ENCODE peak calls at places on chromosomes 13 and 19, in seven cellular contexts. P is left colon; I is activated CD8-positive, alpha-beta memory T cell treated with anti-CD3 and anti-CD28 coated beads for 1 hour; B is stimulated activated effector memory CD8-positive, alpha-beta T cell treated with anti-CD3 and anti-CD28 coated beads, Interleukin-12 subunit alpha, Interleukin-12 subunit beta, amount 100 ng/mL, for 72 hours; H is COR-L47; D is fibroblast of the aortic adventitia; J is stimulated activated CD4-positive, alpha-beta T cell treated with anti-CD3 and anti-CD28 coated beads, Interleukin-4, amount 100 ng/mL, for 4 hours. Y is an unnamed sample.

GRCh38 chr13:77678691-77679090 is 18.8 kb upstream of the SLAIN1 start:
- DNase-seq in P (no peak), I (no peak), B (no peak), H (no peak), D (no peak), J (no peak), Y (no peak)

GRCh38 chr19:3575260-3575741 is 2.6 kb downstream of the HMG20B start:
- DNase-seq in P (peak), I (no peak), B (no peak), H (peak), D (no peak), J (no peak), Y (peak)

GRCh38 chr19:33241091-33241529 is 15.5 kb upstream of the SLC7A10 start:
- DNase-seq in P (peak), I (no peak), B (no peak), H (no peak), D (no peak), J (no peak), Y (no peak)

GRCh38 chr13:26246154-26246553 is 7.8 kb upstream of the CDK8 start:
- DNase-seq in P (no peak), I (no peak), B (no peak), H (no peak), D (no peak), J (no peak), Y (no peak)

GRCh38 chr13:30932481-30933333 is at the start of gene TEX26:
- DNase-seq in P (no peak), I (no peak), B (no peak), H (no peak), D (no peak), J (no peak), Y (no peak)

GRCh38 chr13:44873486-44873885 is 115.8 kb downstream of the NUFIP1 start:
- DNase-seq in P (no peak), I (no peak), B (no peak), H (no peak), D (peak), J (no peak), Y (no peak)

GRCh38 chr13:44819245-44819644 is 170.0 kb downstream of the NUFIP1 start:
- DNase-seq in P (no peak), I (no peak), B (no peak), H (no peak), D (peak), J (no peak), Y (no peak)

GRCh38 chr13:35965226-35965927 is 165.8 kb downstream of the DCLK1 start:
- DNase-seq in P (no peak), I (no peak), B (no peak), H (no peak), D (no peak), J (no peak), Y (no peak)

GRCh38 chr19:47197141-47197540 is 33.9 kb downstream of the BBC3 start:
- DNase-seq in P (no peak), I (no peak), B (no peak), H (no peak), D (no peak), J (no peak), Y (no peak)

GRCh38 chr13:25905411-25906010 is 146.3 kb downstream of the SHISA2 start:
- DNase-seq in P (peak), I (no peak), B (no peak), H (no peak), D (no peak), J (no peak), Y (no peak)

GRCh38 chr19:56105090-56105701 is 15.9 kb downstream of the ZNF787 start:
- DNase-seq in P (peak), I (no peak), B (no peak), H (peak), D (peak), J (peak), Y (peak)

GRCh38 chr19:15128162-15128770 is 21.1 kb downstream of the SYDE1 start:
- DNase-seq in P (no peak), I (no peak), B (no peak), H (no peak), D (no peak), J (no peak), Y (no peak)

GRCh38 chr19:28313633-28314032 is 899.3 kb downstream of the UQCRFS1 start:
- DNase-seq in P (no peak), I (no peak), B (no peak), H (no peak), D (peak), J (no peak), Y (no peak)

GRCh38 chr13:101394597-101394996 is 21.7 kb downstream of the NALCN start:
- DNase-seq in P (no peak), I (no peak), B (no peak), H (no peak), D (no peak), J (no peak), Y (no peak)

GRCh38 chr19:18110833-18111232 is 13.3 kb downstream of the MAST3 start:
- DNase-seq in P (peak), I (no peak), B (no peak), H (no peak), D (no peak), J (no peak), Y (no peak)

GRCh38 chr19:2869618-2870017 is 2.5 kb downstream of the ZNF556 start:
- DNase-seq in P (no peak), I (no peak), B (no peak), H (no peak), D (no peak), J (no peak), Y (no peak)

GRCh38 chr19:524062-524674 is 7.4 kb upstream of the CDC34 start:
- DNase-seq in P (no peak), I (no peak), B (no peak), H (peak), D (no peak), J (no peak), Y (no peak)

GRCh38 chr13:110154370-110155031 is 152.5 kb downstream of the COL4A1 start:
- DNase-seq in P (no peak), I (no peak), B (no peak), H (no peak), D (no peak), J (no peak), Y (no peak)

GRCh38 chr19:45051929-45052579 is 13.2 kb downstream of the CLASRP start:
- DNase-seq in P (peak), I (no peak), B (no peak), H (no peak), D (no peak), J (no peak), Y (no peak)

GRCh38 chr19:2111425-2111824 is 14.7 kb downstream of the IZUMO4 start:
- DNase-seq in P (no peak), I (no peak), B (no peak), H (no peak), D (no peak), J (no peak), Y (no peak)

GRCh38 chr19:54439174-54439851 is 9.7 kb upstream of the LENG8 start:
- DNase-seq in P (no peak), I (no peak), B (no peak), H (no peak), D (no peak), J (no peak), Y (no peak)

GRCh38 chr19:6521718-6522646 is 8.8 kb upstream of the TNFSF9 start:
- DNase-seq in P (peak), I (peak), B (peak), H (no peak), D (peak), J (peak), Y (no peak)

GRCh38 chr19:3080281-3080680 is 13.9 kb upstream of the GNA11 start:
- DNase-seq in P (peak), I (no peak), B (no peak), H (no peak), D (peak), J (no peak), Y (no peak)

GRCh38 chr13:99214232-99214631 is 13.6 kb downstream of the UBAC2 start:
- DNase-seq in P (no peak), I (peak), B (no peak), H (no peak), D (no peak), J (peak), Y (no peak)

GRCh38 chr19:35509018-35509652 is 4.3 kb downstream of the DMKN start:
- DNase-seq in P (peak), I (no peak), B (no peak), H (no peak), D (no peak), J (no peak), Y (peak)

GRCh38 chr13:113466321-113466836 is 13.1 kb upstream of the ADPRHL1 start:
- DNase-seq in P (no peak), I (no peak), B (no peak), H (no peak), D (no peak), J (no peak), Y (peak)

GRCh38 chr19:37334179-37335071 is 36.5 kb upstream of the ZNF527 start:
- DNase-seq in P (peak), I (peak), B (peak), H (peak), D (peak), J (peak), Y (no peak)

GRCh38 chr13:112799394-112799793 is 109.6 kb downstream of the ATP11A start:
- DNase-seq in P (no peak), I (no peak), B (no peak), H (no peak), D (no peak), J (no peak), Y (no peak)

GRCh38 chr19:31340059-31341025 is 8.9 kb downstream of the TSHZ3 start:
- DNase-seq in P (no peak), I (no peak), B (no peak), H (no peak), D (no peak), J (no peak), Y (peak)